ENCODE peak calls at places on chromosome 6, in four cellular contexts. W is GM12878, F is HepG2, A is H1. V is an unnamed sample.

GRCh38 chr6:88301888-88302768 is 136.0 kb upstream of the CNR1 start:
- DNase-seq in W (no peak), F (peak), A (no peak), V (no peak)

GRCh38 chr6:73042892-73043291 is 182.4 kb downstream of the KHDC1L start:
- DNase-seq in W (no peak), F (no peak), A (no peak), V (no peak)

GRCh38 chr6:3739311-3739897 is 12.1 kb downstream of the PXDC1 start:
- DNase-seq in W (no peak), F (no peak), A (no peak), V (no peak)

GRCh38 chr6:70627500-70628254 is 40.0 kb upstream of the SMAP1 start:
- DNase-seq in W (no peak), F (no peak), A (no peak), V (no peak)

GRCh38 chr6:46097381-46097780 is 32.4 kb upstream of the ENPP4 start:
- DNase-seq in W (no peak), F (no peak), A (no peak), V (no peak)

GRCh38 chr6:134911532-134911931 is 38.4 kb downstream of the ALDH8A1 start:
- DNase-seq in W (no peak), F (no peak), A (no peak), V (no peak)

GRCh38 chr6:96721227-96721626 is 116.0 kb downstream of the GPR63 start:
- DNase-seq in W (no peak), F (no peak), A (no peak), V (no peak)

GRCh38 chr6:72941751-72942150 is 283.5 kb downstream of the KHDC1L start:
- DNase-seq in W (no peak), F (no peak), A (no peak), V (no peak)

GRCh38 chr6:121932071-121933009 is 467.1 kb upstream of the HSF2 start:
- DNase-seq in W (no peak), F (peak), A (peak), V (peak)

GRCh38 chr6:21615504-21615903 is 22.0 kb downstream of the SOX4 start:
- DNase-seq in W (no peak), F (no peak), A (no peak), V (no peak)

GRCh38 chr6:123803862-123804681 is at the start of gene NKAIN2:
- DNase-seq in W (no peak), F (no peak), A (peak), V (peak)

GRCh38 chr6:122374307-122374706 is 25.1 kb upstream of the HSF2 start:
- DNase-seq in W (no peak), F (no peak), A (no peak), V (no peak)

GRCh38 chr6:18963439-18963838 is 576.3 kb downstream of the RNF144B start:
- DNase-seq in W (no peak), F (no peak), A (no peak), V (no peak)

GRCh38 chr6:4585682-4586468 is 190.3 kb upstream of the CDYL start:
- DNase-seq in W (no peak), F (no peak), A (no peak), V (no peak)

GRCh38 chr6:85192596-85192995 is 257.3 kb upstream of the NT5E start:
- DNase-seq in W (no peak), F (no peak), A (no peak), V (no peak)

GRCh38 chr6:43171284-43172126 is 436 bp downstream of the SRF start:
- DNase-seq in W (no peak), F (no peak), A (peak), V (no peak)

GRCh38 chr6:137159912-137160311 is 13.5 kb downstream of the IL22RA2 start:
- DNase-seq in W (no peak), F (no peak), A (no peak), V (no peak)

GRCh38 chr6:2179950-2180349 is 65.5 kb downstream of the GMDS start:
- DNase-seq in W (no peak), F (no peak), A (no peak), V (no peak)

GRCh38 chr6:7919871-7920270 is 9.3 kb upstream of the TXNDC5 start:
- DNase-seq in W (no peak), F (peak), A (no peak), V (no peak)

GRCh38 chr6:138431276-138432062 is 27.4 kb downstream of the HEBP2 start:
- DNase-seq in W (no peak), F (no peak), A (no peak), V (no peak)

GRCh38 chr6:45212976-45213375 is 115.2 kb upstream of the RUNX2 start:
- DNase-seq in W (no peak), F (no peak), A (no peak), V (no peak)

GRCh38 chr6:142680308-142680707 is 264.7 kb downstream of the HIVEP2 start:
- DNase-seq in W (no peak), F (no peak), A (no peak), V (no peak)

GRCh38 chr6:125511809-125512341 is 210.1 kb upstream of the HDDC2 start:
- DNase-seq in W (no peak), F (peak), A (no peak), V (no peak)

GRCh38 chr6:90110971-90111370 is 185.7 kb downstream of the BACH2 start:
- DNase-seq in W (no peak), F (no peak), A (no peak), V (no peak)

GRCh38 chr6:119609865-119610264 is 260.3 kb upstream of the MAN1A1 start:
- DNase-seq in W (no peak), F (no peak), A (no peak), V (no peak)

GRCh38 chr6:131390322-131390721 is 182.7 kb upstream of the ARG1 start:
- DNase-seq in W (no peak), F (no peak), A (no peak), V (no peak)

GRCh38 chr6:146620655-146621054 is 21.9 kb downstream of the ADGB start:
- DNase-seq in W (no peak), F (no peak), A (no peak), V (no peak)

GRCh38 chr6:90233994-90234393 is 62.6 kb downstream of the BACH2 start:
- DNase-seq in W (no peak), F (no peak), A (no peak), V (no peak)

GRCh38 chr6:50843842-50844241 is 25.2 kb downstream of the TFAP2B start:
- DNase-seq in W (no peak), F (no peak), A (peak), V (no peak)

GRCh38 chr6:47721189-47721588 is 22.8 kb downstream of the ADGRF4 start:
- DNase-seq in W (no peak), F (no peak), A (no peak), V (no peak)

GRCh38 chr6:81894286-81894685 is 141.8 kb upstream of the TENT5A start:
- DNase-seq in W (no peak), F (no peak), A (no peak), V (no peak)

GRCh38 chr6:100719883-100720682 is 161.0 kb downstream of the ASCC3 start:
- DNase-seq in W (no peak), F (peak), A (no peak), V (no peak)

GRCh38 chr6:79777713-79778579 is 146.8 kb downstream of the SH3BGRL2 start:
- DNase-seq in W (peak), F (peak), A (peak), V (peak)

DNA sequence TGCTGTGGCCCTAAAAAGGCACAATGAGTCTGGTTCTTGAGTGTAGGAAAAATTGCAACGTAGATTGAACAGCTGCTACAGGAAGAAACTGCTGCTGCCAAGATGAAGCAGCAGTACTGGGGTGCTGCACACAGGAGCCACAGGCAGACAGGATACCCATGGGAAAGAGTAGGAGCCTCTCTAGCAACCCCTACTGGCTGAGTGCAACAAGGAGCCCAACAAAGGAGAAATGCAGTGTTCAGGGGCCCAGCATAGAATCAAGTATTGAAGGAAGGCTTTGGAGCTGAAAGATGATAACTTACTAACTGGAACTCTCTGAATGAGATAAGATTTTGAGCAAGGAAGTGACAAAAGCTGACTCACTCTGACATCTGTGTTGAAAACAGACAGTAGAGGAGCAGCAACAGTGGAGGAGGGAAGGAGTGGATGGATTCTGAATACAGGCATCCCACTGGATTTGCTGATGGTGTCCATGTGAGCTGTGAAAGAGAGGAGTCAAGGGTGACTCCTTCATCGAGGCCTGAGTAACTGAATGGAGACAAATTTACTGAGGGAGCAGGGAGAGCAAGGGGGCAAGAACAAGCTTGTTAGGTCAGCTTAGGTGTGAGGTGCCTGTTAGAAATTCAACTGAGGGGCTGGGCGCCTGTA is 534.7 kb upstream of the JARID2 start:
- DNase-seq in W (no peak), F (peak), A (no peak), V (peak)
- TF ChIP-seq SUZ12 in W (no peak), F (no peak), A (no peak), V (no peak)

GRCh38 chr6:132814716-132815570 is 574 bp downstream of the RPS12 start:
- DNase-seq in W (no peak), F (peak), A (no peak), V (no peak)

GRCh38 chr6:132811276-132811675 is 3.1 kb upstream of the RPS12 start:
- DNase-seq in W (no peak), F (peak), A (no peak), V (no peak)

GRCh38 chr6:132813173-132813856 is 1.1 kb upstream of the RPS12 start:
- DNase-seq in W (no peak), F (peak), A (peak), V (no peak)

GRCh38 chr6:132812756-132813172 is 1.6 kb upstream of the RPS12 start:
- DNase-seq in W (no peak), F (peak), A (no peak), V (no peak)

DNA sequence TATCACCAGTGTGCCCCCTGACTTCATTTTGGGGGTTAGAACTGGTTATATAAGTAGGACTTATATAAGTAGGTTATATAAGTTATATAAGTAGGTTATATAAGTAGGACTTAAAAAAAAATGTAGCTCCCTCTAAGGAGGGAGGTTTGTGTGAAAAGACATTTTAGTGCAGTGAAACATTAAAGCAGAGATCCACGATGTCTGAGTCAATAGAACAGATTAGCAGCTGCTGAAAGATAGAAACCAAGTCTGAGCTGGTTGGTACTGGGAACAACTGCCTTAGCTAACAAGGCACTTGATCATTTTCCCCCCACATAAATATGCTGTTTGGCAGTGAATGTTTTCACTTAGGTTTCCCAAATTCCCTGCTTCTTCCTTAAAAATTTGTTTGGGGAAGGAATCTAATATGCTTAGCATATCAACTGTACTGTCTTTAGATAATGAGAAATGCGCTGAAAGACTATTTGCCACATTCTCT is 2.1 kb upstream of the RPS12 start:
- DNase-seq in W (no peak), F (peak), A (no peak), V (no peak)
- H3K4me3 ChIP-seq in W (peak), F (peak), A (peak), V (peak)

GRCh38 chr6:129890701-129891100 is 29.6 kb upstream of the TMEM244 start:
- DNase-seq in W (no peak), F (no peak), A (no peak), V (no peak)

GRCh38 chr6:129894904-129895303 is 33.8 kb upstream of the TMEM244 start:
- DNase-seq in W (no peak), F (no peak), A (no peak), V (no peak)

GRCh38 chr6:129895692-129896091 is 34.6 kb upstream of the TMEM244 start:
- DNase-seq in W (no peak), F (no peak), A (no peak), V (no peak)

GRCh38 chr6:129890164-129890563 is 29.0 kb upstream of the TMEM244 start:
- DNase-seq in W (no peak), F (no peak), A (no peak), V (no peak)

DNA sequence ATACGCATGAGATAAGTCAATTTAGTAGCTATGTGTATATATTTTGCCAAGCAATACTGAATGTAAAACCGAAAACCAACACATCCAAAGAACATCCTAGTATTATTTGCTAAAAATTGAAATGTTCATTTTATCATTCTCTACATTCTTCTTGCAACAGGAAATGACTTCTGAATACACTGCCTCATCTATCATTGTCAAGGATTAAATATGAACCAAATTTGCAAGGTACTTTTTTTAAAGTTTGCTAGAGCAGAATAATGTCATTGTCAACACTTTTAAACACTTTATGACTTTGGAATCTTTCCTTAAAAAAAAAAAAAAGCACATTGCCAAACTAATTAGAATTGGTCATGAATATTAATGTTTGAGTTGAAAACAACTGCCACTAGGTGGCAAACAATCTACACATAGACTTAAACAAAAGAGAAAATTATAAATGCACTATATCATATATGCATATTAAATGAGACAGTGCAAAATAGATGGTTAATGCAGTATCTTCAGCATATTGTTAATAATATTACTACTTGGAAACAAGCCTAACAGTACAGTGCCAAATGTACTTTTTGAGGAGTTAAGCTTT is 32.5 kb upstream of the TMEM244 start:
- DNase-seq in W (no peak), F (no peak), A (no peak), V (no peak)
- TF ChIP-seq SUZ12 in W (no peak), F (no peak), A (no peak), V (no peak)

GRCh38 chr6:56540950-56541600 is 101.6 kb downstream of the DST start:
- DNase-seq in W (no peak), F (peak), A (no peak), V (no peak)

GRCh38 chr6:56541736-56542366 is 100.8 kb downstream of the DST start:
- DNase-seq in W (no peak), F (peak), A (no peak), V (no peak)

GRCh38 chr6:56540232-56540631 is 102.5 kb downstream of the DST start:
- DNase-seq in W (no peak), F (no peak), A (no peak), V (no peak)

GRCh38 chr6:56538851-56539250 is 103.8 kb downstream of the DST start:
- DNase-seq in W (no peak), F (no peak), A (no peak), V (no peak)

DNA sequence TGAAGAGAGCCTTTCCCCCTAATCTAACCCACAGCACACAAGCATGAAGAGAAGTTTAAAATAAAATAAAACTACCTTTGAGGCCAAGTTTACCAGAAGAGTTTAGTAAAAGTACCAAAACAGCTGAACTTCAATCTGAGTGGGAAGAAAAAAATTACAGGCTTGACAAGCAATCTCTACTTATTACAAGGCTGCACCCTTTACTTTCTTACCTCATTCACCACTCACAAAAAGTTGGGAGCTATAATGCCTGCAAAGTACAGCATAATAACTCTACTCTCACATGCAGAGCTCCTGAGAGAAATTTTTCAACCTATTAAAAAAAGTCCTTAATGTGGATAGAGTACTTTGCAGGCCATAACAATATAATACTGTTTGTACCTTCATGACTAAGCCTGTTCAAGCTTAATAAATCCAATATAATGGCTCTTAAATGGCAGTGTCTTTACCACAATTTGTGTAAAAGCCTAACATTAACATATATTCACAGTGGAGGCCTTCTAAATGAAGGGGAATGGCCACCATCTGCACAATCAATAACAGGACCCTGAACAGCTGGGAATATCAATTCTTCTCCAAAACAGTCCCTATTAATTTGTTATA is 103.1 kb downstream of the DST start:
- DNase-seq in W (no peak), F (no peak), A (no peak), V (no peak)
- H3K4me3 ChIP-seq in W (peak), F (peak), A (no peak), V (no peak)

DNA sequence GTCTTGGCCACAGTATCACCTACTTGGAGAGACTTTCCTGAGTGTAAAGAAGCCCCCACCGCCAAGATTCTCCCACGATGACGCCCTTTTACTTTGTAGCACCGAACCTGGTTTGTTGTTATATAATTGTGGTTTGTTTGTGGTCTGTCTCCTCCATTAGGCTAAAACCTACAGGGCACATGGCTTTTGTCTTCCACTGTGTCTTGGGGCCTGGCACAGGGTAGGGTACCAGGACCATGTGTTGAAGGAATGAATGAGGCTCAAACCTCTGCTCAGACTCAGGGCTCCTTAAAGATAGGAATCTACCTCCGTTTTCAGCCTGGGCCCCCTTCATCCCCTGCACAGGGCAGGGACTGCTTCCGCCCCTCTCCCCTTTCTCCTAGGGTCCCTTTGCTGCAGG is 59.4 kb upstream of the CCDC167 start:
- DNase-seq in W (no peak), F (no peak), A (no peak), V (no peak)
- TF ChIP-seq SUZ12 in W (no peak), F (no peak), A (no peak), V (no peak)

GRCh38 chr6:28789553-28790083 is 134.2 kb downstream of the TRIM27 start:
- DNase-seq in W (no peak), F (peak), A (peak), V (no peak)
- H3K4me3 ChIP-seq in W (peak), F (peak), A (peak), V (peak)

GRCh38 chr6:165880721-165881120 is 217.7 kb upstream of the PDE10A start:
- DNase-seq in W (no peak), F (no peak), A (no peak), V (no peak)
- TF ChIP-seq SUZ12 in W (no peak), F (no peak), A (no peak), V (no peak)

DNA sequence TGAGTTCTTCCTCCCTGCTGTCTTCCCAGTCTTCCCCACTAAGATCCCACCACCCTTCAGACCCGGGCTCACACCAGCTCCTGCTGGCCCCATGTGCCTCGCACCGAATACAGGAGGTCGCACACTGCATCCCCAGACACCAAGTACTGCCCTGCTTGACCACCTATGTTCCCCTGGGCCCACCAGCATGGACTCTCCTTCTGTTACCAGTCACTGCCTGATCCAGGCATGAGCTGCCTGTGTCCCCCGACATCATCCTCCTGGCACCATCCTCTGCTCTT is 285.3 kb upstream of the TAB2 start:
- DNase-seq in W (no peak), F (no peak), A (no peak), V (no peak)
- H3K4me3 ChIP-seq in W (peak), F (no peak), A (no peak), V (no peak)

V was measured in NT2/D1.